ENCODE peak calls at places on chromosome 18, in four cellular contexts. One of them, this sample, is unnamed.

GRCh38 chr18:46578987-46579386 is 78.0 kb downstream of the LOXHD1 start:
- DNase-seq in WTC11: no peak
- DNase-seq in K562: no peak
- DNase-seq in HepG2: no peak
- DNase-seq in this sample: no peak

GRCh38 chr18:1872274-1872673 is 699.0 kb downstream of the METTL4 start:
- DNase-seq in HepG2: no peak
- DNase-seq in WTC11: no peak
- DNase-seq in K562: no peak
- DNase-seq in this sample: no peak

GRCh38 chr18:78293940-78294401 is 685.6 kb upstream of the SALL3 start:
- DNase-seq in HepG2: no peak
- DNase-seq in WTC11: no peak
- DNase-seq in K562: no peak
- DNase-seq in this sample: no peak

GRCh38 chr18:8615397-8616025 is 6.3 kb downstream of the RAB12 start:
- DNase-seq in HepG2: peak
- DNase-seq in WTC11: no peak
- DNase-seq in K562: peak
- DNase-seq in this sample: no peak

GRCh38 chr18:62751341-62751821 is 36.0 kb downstream of the PHLPP1 start:
- DNase-seq in WTC11: peak
- DNase-seq in HepG2: no peak
- DNase-seq in K562: no peak
- DNase-seq in this sample: no peak

GRCh38 chr18:5824370-5824984 is 70.8 kb downstream of the TMEM200C start:
- DNase-seq in WTC11: no peak
- DNase-seq in K562: no peak
- DNase-seq in HepG2: no peak
- DNase-seq in this sample: no peak

GRCh38 chr18:31821452-31822171 is 60.9 kb upstream of the SLC25A52 start:
- DNase-seq in WTC11: no peak
- DNase-seq in HepG2: peak
- DNase-seq in K562: peak
- DNase-seq in this sample: no peak

GRCh38 chr18:56999823-57000222 is 147.1 kb upstream of the BOD1L2 start:
- DNase-seq in K562: no peak
- DNase-seq in HepG2: no peak
- DNase-seq in WTC11: no peak
- DNase-seq in this sample: no peak

GRCh38 chr18:55413474-55413873 is 174.5 kb downstream of the TCF4 start:
- DNase-seq in K562: no peak
- DNase-seq in HepG2: no peak
- DNase-seq in WTC11: no peak
- DNase-seq in this sample: no peak

GRCh38 chr18:31576670-31577069 is 15.0 kb upstream of the TTR start:
- DNase-seq in HepG2: no peak
- DNase-seq in K562: no peak
- DNase-seq in WTC11: no peak
- DNase-seq in this sample: no peak

GRCh38 chr18:64589000-64589399 is 440.1 kb upstream of the LINC00305 start:
- DNase-seq in HepG2: no peak
- DNase-seq in WTC11: no peak
- DNase-seq in K562: no peak
- DNase-seq in this sample: no peak

GRCh38 chr18:21489919-21490495 is 110.5 kb downstream of the ESCO1 start:
- DNase-seq in WTC11: no peak
- DNase-seq in HepG2: no peak
- DNase-seq in K562: peak
- DNase-seq in this sample: no peak

GRCh38 chr18:78776706-78777105 is 202.9 kb upstream of the SALL3 start:
- DNase-seq in WTC11: no peak
- DNase-seq in K562: no peak
- DNase-seq in HepG2: no peak
- DNase-seq in this sample: no peak

GRCh38 chr18:10402876-10403559 is 51.4 kb upstream of the APCDD1 start:
- DNase-seq in HepG2: no peak
- DNase-seq in K562: no peak
- DNase-seq in WTC11: no peak
- DNase-seq in this sample: no peak

GRCh38 chr18:31736630-31737029 is 24.1 kb downstream of the SLC25A52 start:
- DNase-seq in WTC11: no peak
- DNase-seq in HepG2: no peak
- DNase-seq in K562: no peak
- DNase-seq in this sample: peak

GRCh38 chr18:32661486-32662299 is 111.1 kb downstream of the KLHL14 start:
- DNase-seq in K562: no peak
- DNase-seq in WTC11: no peak
- DNase-seq in HepG2: no peak
- DNase-seq in this sample: no peak

DNA sequence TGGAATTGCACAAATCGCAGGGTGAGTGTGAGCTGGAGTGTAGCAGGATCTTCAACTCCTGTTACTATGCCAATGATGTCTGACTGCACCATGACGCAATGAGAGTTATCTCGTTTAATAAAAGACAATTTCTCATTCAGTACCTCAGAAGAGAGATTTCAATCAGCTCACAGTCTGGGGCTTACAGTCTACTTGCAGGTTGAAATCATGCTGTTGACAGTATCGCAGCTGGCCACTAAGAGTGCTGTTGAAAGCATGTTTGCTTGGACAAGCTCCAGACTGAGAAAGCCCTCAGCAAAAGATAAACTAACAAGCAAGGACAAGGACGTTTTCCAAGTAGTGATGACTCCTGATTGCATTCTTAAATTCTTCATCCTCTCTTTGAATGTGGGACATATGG is 145.2 kb upstream of the SYT4 start:
- DNase-seq in K562: no peak
- DNase-seq in WTC11: peak
- DNase-seq in HepG2: no peak
- DNase-seq in this sample: no peak
- TF ChIP-seq CBFB in K562: no peak
- TF ChIP-seq CBFB in WTC11: no peak
- TF ChIP-seq CBFB in HepG2: no peak
- TF ChIP-seq CBFB in this sample: no peak

GRCh38 chr18:76259012-76259568 is 236.0 kb downstream of the ZNF516 start:
- DNase-seq in HepG2: no peak
- DNase-seq in WTC11: no peak
- DNase-seq in K562: no peak
- DNase-seq in this sample: no peak

GRCh38 chr18:76259726-76260125 is 235.3 kb downstream of the ZNF516 start:
- DNase-seq in HepG2: no peak
- DNase-seq in WTC11: no peak
- DNase-seq in K562: no peak
- DNase-seq in this sample: no peak

GRCh38 chr18:76258209-76258608 is 236.8 kb downstream of the ZNF516 start:
- DNase-seq in K562: no peak
- DNase-seq in HepG2: no peak
- DNase-seq in WTC11: no peak
- DNase-seq in this sample: no peak

GRCh38 chr18:76262956-76263955 is 231.8 kb downstream of the ZNF516 start:
- DNase-seq in K562: no peak
- DNase-seq in HepG2: no peak
- DNase-seq in WTC11: no peak
- DNase-seq in this sample: no peak

DNA sequence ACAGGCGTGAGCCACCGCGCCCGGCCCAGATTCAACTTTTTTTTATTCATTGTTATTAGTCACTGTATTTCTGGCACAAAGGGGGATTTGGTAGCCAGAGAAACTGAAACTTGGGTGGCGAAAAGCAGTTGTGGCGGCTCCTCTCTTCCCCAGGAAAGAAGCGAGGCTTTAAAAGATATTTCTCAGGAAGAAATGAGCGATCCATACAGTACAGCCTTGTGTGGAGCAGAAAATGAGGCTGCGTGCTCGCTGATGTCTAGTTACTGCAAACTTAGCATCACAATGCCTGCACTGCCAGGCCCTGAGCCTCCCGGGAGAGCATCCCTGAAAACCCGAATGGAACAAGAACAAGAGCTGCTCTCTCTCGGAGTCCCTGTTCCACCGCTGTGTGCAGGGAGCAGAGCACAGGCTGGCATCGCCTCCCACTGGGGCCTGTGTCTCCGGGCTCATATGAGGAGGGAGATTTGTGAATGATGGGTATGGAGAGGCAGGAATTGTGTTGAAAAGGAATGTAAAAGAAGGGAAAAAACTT is 234.0 kb downstream of the ZNF516 start:
- DNase-seq in WTC11: peak
- DNase-seq in K562: no peak
- DNase-seq in HepG2: no peak
- DNase-seq in this sample: no peak
- TF ChIP-seq CBFB in WTC11: no peak
- TF ChIP-seq CBFB in K562: no peak
- TF ChIP-seq CBFB in HepG2: no peak
- TF ChIP-seq CBFB in this sample: no peak

GRCh38 chr18:49949991-49950395 is 136.7 kb upstream of the ACAA2 start:
- DNase-seq in HepG2: no peak
- DNase-seq in WTC11: no peak
- DNase-seq in K562: no peak
- DNase-seq in this sample: no peak
- TF ChIP-seq CBFB in HepG2: no peak
- TF ChIP-seq CBFB in WTC11: no peak
- TF ChIP-seq CBFB in K562: no peak
- TF ChIP-seq CBFB in this sample: no peak

DNA sequence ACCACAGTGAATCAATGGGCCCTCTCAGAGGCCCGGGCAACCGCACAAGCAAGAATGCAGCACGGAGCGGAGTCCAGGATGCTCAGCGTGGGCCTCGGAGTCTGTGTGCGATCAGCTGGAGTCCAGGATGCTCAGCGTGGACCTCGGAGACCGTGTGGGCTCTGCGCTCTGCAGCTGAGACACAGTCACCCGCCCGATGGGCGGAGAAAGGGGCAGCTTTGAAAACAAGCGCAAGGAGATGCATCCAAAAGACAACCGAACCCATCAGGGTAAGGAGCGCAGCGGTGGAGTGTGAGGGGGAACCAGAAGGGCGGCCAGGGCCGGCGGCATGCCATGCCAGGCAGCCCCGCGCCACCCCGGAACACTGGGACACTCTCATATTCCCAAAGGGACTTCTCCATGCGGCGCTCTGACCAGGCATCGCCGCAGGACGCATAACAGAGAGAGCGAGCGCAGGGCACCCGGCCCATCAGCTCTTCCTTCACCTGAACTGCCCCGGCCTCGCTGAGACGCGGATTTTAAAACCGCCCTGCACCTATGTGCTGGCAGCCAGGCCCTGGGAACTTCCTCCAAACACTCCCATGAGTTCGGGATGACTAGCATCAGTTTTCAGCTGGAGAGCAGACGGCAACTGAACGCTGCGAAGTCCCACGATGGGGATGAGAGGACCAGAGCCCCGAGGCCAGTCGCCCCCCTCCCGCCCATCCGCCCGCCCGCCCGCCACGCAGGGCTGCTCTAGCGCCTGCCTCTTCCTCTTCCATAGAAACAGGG is 44.7 kb downstream of the MC5R start:
- DNase-seq in HepG2: no peak
- DNase-seq in WTC11: peak
- DNase-seq in K562: no peak
- DNase-seq in this sample: no peak
- TF ChIP-seq CBFB in HepG2: no peak
- TF ChIP-seq CBFB in WTC11: no peak
- TF ChIP-seq CBFB in K562: no peak
- TF ChIP-seq CBFB in this sample: no peak

GRCh38 chr18:23857756-23858155 is 156.8 kb upstream of the TTC39C start:
- DNase-seq in WTC11: no peak
- DNase-seq in K562: no peak
- DNase-seq in HepG2: peak
- DNase-seq in this sample: no peak
- TF ChIP-seq CBFB in WTC11: no peak
- TF ChIP-seq CBFB in K562: no peak
- TF ChIP-seq CBFB in HepG2: no peak
- TF ChIP-seq CBFB in this sample: no peak

GRCh38 chr18:58687871-58688308 is 16.6 kb downstream of the MALT1 start:
- DNase-seq in HepG2: no peak
- DNase-seq in K562: no peak
- DNase-seq in WTC11: no peak
- DNase-seq in this sample: peak

DNA sequence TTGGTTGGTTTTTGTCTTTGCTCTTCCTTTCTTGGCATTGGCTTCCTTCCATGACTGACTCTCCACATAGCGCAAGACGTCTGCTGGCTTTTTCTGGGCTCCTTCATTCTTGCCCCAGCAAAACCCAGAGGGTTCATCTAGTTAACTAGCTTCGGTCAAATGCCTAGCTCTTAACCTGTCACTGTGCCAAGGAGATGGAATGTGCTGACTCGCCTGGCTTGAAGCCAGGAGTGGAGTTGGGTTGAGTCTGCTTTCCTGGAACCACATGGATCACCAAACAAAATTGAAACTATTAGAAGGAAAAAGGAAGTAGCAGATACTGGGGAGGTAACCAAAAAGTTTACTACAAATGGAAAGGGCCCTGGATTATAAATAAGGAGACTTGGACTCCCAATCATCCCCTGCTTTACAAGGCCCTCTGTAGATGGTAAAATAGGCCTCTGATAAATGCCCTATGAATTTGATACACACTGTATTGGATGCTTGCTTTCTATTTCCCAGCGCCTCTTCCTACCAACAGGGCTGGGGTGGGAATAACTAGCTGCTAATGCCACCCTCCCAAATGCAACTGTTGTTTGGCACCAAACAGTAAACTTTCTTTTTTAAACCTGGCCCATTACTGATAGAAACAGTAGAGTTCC is 11.3 kb downstream of the MALT1 start:
- DNase-seq in K562: no peak
- DNase-seq in HepG2: peak
- DNase-seq in WTC11: no peak
- DNase-seq in this sample: no peak
- TF ChIP-seq CBFB in K562: no peak
- TF ChIP-seq CBFB in HepG2: no peak
- TF ChIP-seq CBFB in WTC11: no peak
- TF ChIP-seq CBFB in this sample: no peak

GRCh38 chr18:45108754-45109153 is 428.1 kb downstream of the SETBP1 start:
- DNase-seq in HepG2: no peak
- DNase-seq in K562: no peak
- DNase-seq in WTC11: no peak
- DNase-seq in this sample: no peak

GRCh38 chr18:45107425-45107824 is 426.7 kb downstream of the SETBP1 start:
- DNase-seq in HepG2: no peak
- DNase-seq in WTC11: no peak
- DNase-seq in K562: no peak
- DNase-seq in this sample: no peak

GRCh38 chr18:45103319-45104070 is 422.8 kb downstream of the SETBP1 start:
- DNase-seq in HepG2: no peak
- DNase-seq in WTC11: no peak
- DNase-seq in K562: no peak
- DNase-seq in this sample: peak

GRCh38 chr18:45104071-45104440 is 423.4 kb downstream of the SETBP1 start:
- DNase-seq in K562: no peak
- DNase-seq in WTC11: no peak
- DNase-seq in HepG2: no peak
- DNase-seq in this sample: no peak

DNA sequence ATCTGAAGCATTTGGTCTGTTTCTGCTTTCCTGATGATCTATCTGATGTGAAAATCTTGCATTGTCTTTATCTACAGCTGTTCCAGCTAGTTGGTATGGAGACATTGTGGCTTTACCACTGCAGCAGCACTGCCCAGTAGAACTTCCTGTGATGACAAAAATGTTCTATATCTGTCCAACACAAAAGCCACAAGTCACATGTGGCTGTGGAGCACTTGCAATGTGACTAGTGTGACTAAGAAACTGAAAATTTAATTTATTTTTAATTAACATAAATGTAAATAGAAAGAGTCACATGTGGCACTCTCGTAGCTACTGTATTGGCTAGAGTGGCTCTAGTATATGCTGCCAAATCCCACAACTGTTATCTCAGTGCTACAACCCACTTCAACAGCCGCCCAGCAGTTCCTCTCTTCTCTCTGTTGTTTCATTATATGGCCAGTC is 425.7 kb downstream of the SETBP1 start:
- DNase-seq in HepG2: no peak
- DNase-seq in K562: no peak
- DNase-seq in WTC11: no peak
- DNase-seq in this sample: peak
- TF ChIP-seq CBFB in HepG2: no peak
- TF ChIP-seq CBFB in K562: no peak
- TF ChIP-seq CBFB in WTC11: no peak
- TF ChIP-seq CBFB in this sample: peak

This sample was measured in GM12878.